ENCODE peak calls at places on chromosomes 1 and 21, in nine cellular contexts. W is right lobe of liver, T is right atrium auricular region, R is osteoblast, B is fibroblast of lung, I is GM23248, C is Panc1, U is aorta, M is adrenal gland. K is an unnamed sample.

GRCh38 chr1:48030211-48030610 is 33.0 kb upstream of the TRABD2B start:
- DNase-seq in R (no peak), T (no peak), U (no peak), C (no peak), I (no peak), B (no peak), M (no peak), W (no peak), K (no peak)

GRCh38 chr21:39096754-39097153 is 86.5 kb downstream of the PSMG1 start:
- DNase-seq in C (no peak), W (no peak), U (no peak), I (no peak), T (no peak), M (no peak), R (no peak), B (no peak), K (no peak)

GRCh38 chr1:35637401-35637809 is 3.9 kb downstream of the PSMB2 start:
- DNase-seq in I (peak; percentile 71), W (no peak), B (peak; percentile 62), C (no peak), R (peak; percentile 53), U (no peak), M (no peak), T (no peak), K (peak; percentile 79)

GRCh38 chr1:20102875-20103274 is 16.5 kb downstream of the PLA2G2D start:
- DNase-seq in R (peak; percentile 73), I (peak; percentile 92), M (no peak), U (no peak), C (no peak), B (peak; percentile 82), T (no peak), W (no peak), K (no peak)

GRCh38 chr1:205610781-205611473 is 20.9 kb downstream of the ELK4 start:
- DNase-seq in B (no peak), C (no peak), I (no peak), U (no peak), T (no peak), W (no peak), R (no peak), M (no peak), K (no peak)

GRCh38 chr1:1684031-1684681 is 8.4 kb downstream of the SLC35E2B start:
- DNase-seq in I (no peak), U (peak; percentile 23), T (no peak), W (no peak), M (no peak), R (no peak), C (no peak), B (no peak), K (no peak)

GRCh38 chr1:237386362-237387143 is 344.6 kb downstream of the RYR2 start:
- DNase-seq in M (no peak), B (peak; percentile 67), C (peak; percentile 38), T (no peak), U (no peak), R (no peak), W (no peak), I (peak; percentile 48), K (peak; percentile 2)

GRCh38 chr21:34196996-34197395 is 123.6 kb downstream of the MRPS6 start:
- DNase-seq in M (no peak), R (no peak), B (no peak), I (no peak), C (no peak), T (no peak), W (no peak), U (no peak), K (no peak)

GRCh38 chr1:111446967-111447892 is 1.8 kb downstream of the WDR77 start:
- DNase-seq in R (no peak), B (no peak), U (no peak), I (no peak), W (no peak), C (no peak), M (no peak), T (no peak), K (peak; percentile 55)

GRCh38 chr1:55246331-55246730 is 31.2 kb upstream of the USP24 start:
- DNase-seq in R (no peak), U (no peak), M (no peak), I (no peak), C (no peak), T (no peak), W (no peak), B (no peak), K (no peak)

GRCh38 chr1:10033359-10033845 is 644 bp downstream of the UBE4B start:
- DNase-seq in W (no peak), I (peak; percentile 78), M (peak; percentile 44), T (no peak), C (no peak), B (peak; percentile 33), U (no peak), R (no peak), K (peak; percentile 49)

GRCh38 chr1:16298653-16299052 is 53.6 kb downstream of the FBXO42 start:
- DNase-seq in T (peak; percentile 61), C (no peak), W (no peak), M (no peak), I (no peak), R (no peak), U (no peak), B (no peak), K (peak; percentile 36)

GRCh38 chr1:47764461-47765046 is 232.6 kb downstream of the TRABD2B start:
- DNase-seq in C (no peak), T (no peak), W (peak; percentile 27), U (no peak), I (no peak), R (peak; percentile 9), M (no peak), B (no peak), K (no peak)

GRCh38 chr21:33268736-33269441 is 2.7 kb downstream of the IL10RB start:
- DNase-seq in W (peak; percentile 96), T (no peak), I (no peak), B (no peak), R (no peak), U (no peak), C (no peak), M (no peak), K (peak; percentile 99)

GRCh38 chr1:173573596-173573995 is 29.3 kb downstream of the SLC9C2 start:
- DNase-seq in M (no peak), I (no peak), B (no peak), R (peak; percentile 71), U (no peak), C (no peak), W (no peak), T (no peak), K (no peak)

DNA sequence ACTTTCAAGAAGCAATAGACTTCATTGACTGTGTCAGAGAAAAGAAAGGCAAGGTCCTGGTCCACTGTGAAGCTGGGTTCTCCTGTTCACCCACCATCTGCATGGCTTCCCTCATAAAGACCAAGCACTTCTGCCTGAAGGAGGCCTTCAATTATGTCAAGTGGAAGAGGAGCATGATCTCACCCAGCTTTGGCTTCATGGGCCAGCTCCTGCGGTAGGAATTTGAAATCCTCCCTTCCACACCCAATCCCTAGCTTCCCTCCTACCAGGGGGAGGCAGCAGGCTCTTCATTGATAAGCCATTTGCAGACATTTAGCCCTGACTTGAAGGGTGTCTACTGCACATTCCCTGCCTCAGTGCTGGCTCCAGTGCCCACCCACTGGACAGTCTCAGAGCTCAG is 84.3 kb upstream of the RHOU start:
- DNase-seq in B (no peak), I (no peak), W (no peak), C (no peak), T (no peak), R (no peak), U (no peak), M (no peak), K (no peak)
- H3K27me3 ChIP-seq in B (peaks cover 4% of the 10 kb centered on the region), I (no peaks in the 10 kb centered on the region), W (peaks cover 30% of the 10 kb centered on the region), C (no peaks in the 10 kb centered on the region), T (peaks cover 7% of the 10 kb centered on the region), R (peaks cover 37% of the 10 kb centered on the region), U (no peaks in the 10 kb centered on the region), M (peaks cover 24% of the 10 kb centered on the region), K (peaks cover 3% of the 10 kb centered on the region)

DNA sequence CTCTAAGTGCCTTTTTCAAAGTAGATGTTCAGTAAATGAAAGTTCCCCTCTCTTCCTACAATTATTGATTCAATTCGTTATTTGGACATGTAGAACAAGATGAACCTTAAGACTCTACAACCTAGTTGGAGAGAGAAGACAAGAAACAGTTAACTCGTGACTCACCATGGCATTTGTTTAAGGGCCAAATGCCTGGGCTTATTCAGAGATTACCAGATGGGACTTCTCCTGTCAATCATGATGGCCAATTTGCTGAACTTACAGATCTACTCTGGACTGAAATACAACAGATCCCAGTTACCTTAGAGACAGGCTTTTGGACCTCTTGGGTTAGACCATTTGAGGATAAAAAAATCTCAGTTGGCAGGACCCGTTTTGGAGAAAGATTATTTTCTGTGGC is 93.5 kb downstream of the C1orf94 start:
- DNase-seq in R (peak; percentile 21), M (no peak), B (no peak), U (no peak), W (no peak), C (no peak), I (peak; percentile 9), T (no peak), K (no peak)
- H3K4me3 ChIP-seq in R (no peak overlapping the region), M (no peak overlapping the region), B (no peak overlapping the region), U (no peak overlapping the region), W (no peak overlapping the region), C (no peak overlapping the region), I (no peak overlapping the region), T (no peak overlapping the region), K (no peak overlapping the region)

GRCh38 chr1:24464378-24464770 is 38.3 kb upstream of the RCAN3 start:
- DNase-seq in M (no peak), T (no peak), C (no peak), W (no peak), U (no peak), B (no peak), R (no peak), I (peak; percentile 76), K (no peak)
- H3K27ac ChIP-seq in M (no peak overlapping the region), T (no peak overlapping the region), C (no peak overlapping the region), W (no peak overlapping the region), U (no peak overlapping the region), B (no peak overlapping the region), R (no peak overlapping the region), I (peak overlapping the region; percentile 45), K (no peak overlapping the region)

GRCh38 chr1:189432761-189433160 is 1044.9 kb downstream of the BRINP3 start:
- DNase-seq in B (no peak), R (no peak), M (no peak), U (no peak), T (no peak), C (no peak), I (no peak), W (no peak), K (no peak)

GRCh38 chr1:189438808-189439207 is 1038.9 kb downstream of the BRINP3 start:
- DNase-seq in M (no peak), U (no peak), W (no peak), T (no peak), B (no peak), R (no peak), I (no peak), C (no peak), K (no peak)

GRCh38 chr1:189435398-189435797 is 1042.3 kb downstream of the BRINP3 start:
- DNase-seq in W (no peak), R (no peak), C (no peak), T (no peak), B (no peak), M (no peak), I (no peak), U (no peak), K (no peak)

GRCh38 chr1:189431437-189431836 is 1046.2 kb downstream of the BRINP3 start:
- DNase-seq in I (no peak), U (no peak), C (no peak), R (no peak), W (no peak), B (peak; percentile 18), M (no peak), T (no peak), K (no peak)

DNA sequence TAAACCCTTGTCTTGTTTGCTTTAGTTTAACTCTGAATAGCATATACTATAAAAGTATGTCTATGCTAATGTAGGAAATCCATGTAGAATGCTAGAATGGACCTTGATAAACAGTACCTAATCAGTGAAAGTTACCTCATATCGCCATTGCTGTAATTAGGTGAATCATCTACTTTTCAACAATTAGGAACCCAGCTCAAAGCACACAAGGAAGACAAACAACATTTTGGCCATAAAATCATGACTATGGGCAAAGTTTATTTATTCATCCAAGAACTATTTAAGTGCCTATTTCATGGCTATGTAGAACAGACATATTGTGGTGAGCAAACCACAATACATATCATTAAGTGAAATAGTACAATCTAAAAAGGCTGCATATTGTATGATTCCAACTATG is 1043.2 kb downstream of the BRINP3 start:
- DNase-seq in B (no peak), U (no peak), C (no peak), T (no peak), W (no peak), R (no peak), I (no peak), M (no peak), K (peak; percentile 1)
- H3K27me3 ChIP-seq in B (no peaks in the 10 kb centered on the region), U (no peaks in the 10 kb centered on the region), C (no peaks in the 10 kb centered on the region), T (no peaks in the 10 kb centered on the region), W (no peaks in the 10 kb centered on the region), R (no peaks in the 10 kb centered on the region), I (no peaks in the 10 kb centered on the region), M (no peaks in the 10 kb centered on the region), K (no peaks in the 10 kb centered on the region)

K was measured in small intestine.